ENCODE peak calls at places on chromosomes 4 and X, in nine cellular contexts. S is activated T-cell treated with anti-CD3 and anti-CD28 coated beads, Interleukin-2, amount 50 U/mL, for 1 hour; A is NCI-H82; G is activated effector memory CD4-positive, alpha-beta T cell treated with Interleukin-2 at 50 U/mL for 16 hours; W is psoas muscle; Q is ecto neural progenitor cell; C is glomerular endothelial cell; X is ovary; E is NCI-H510A treated with DMSO at 0.1 percent for 48 hours. U is an unnamed sample.
A peak's percentile ranks its signal among the peaks of the same experiment; 100 is the strongest.

GRCh38 chrX:19122641-19123009 is 357 bp upstream of the ADGRG2 start:
- DNase-seq in S (no peak), A (peak; percentile 7), G (no peak), W (no peak), Q (peak; percentile 46), C (no peak), X (no peak), E (no peak), U (no peak)

GRCh38 chr4:143420227-143420626 is 83.6 kb downstream of the GAB1 start:
- DNase-seq in S (no peak), A (no peak), G (no peak), W (no peak), Q (no peak), C (no peak), X (no peak), E (no peak), U (no peak)

GRCh38 chrX:42269186-42269585 is 345.8 kb upstream of the CASK start:
- DNase-seq in S (no peak), A (no peak), G (no peak), W (no peak), Q (no peak), C (no peak), X (no peak), E (no peak), U (no peak)

GRCh38 chrX:47523713-47524166 is 37.3 kb upstream of the ARAF start:
- DNase-seq in S (no peak), A (no peak), G (no peak), W (no peak), Q (no peak), C (no peak), X (no peak), E (no peak), U (no peak)

GRCh38 chrX:9569875-9570274 is 105.0 kb downstream of the TBL1X start:
- DNase-seq in S (no peak), A (no peak), G (no peak), W (no peak), Q (no peak), C (no peak), X (no peak), E (no peak), U (no peak)

GRCh38 chr4:6999172-7000086 is 43.7 kb upstream of the TADA2B start:
- DNase-seq in S (no peak), A (no peak), G (peak; percentile 44), W (no peak), Q (no peak), C (no peak), X (no peak), E (no peak), U (peak; percentile 33)

GRCh38 chr4:3342182-3342854 is 49.5 kb downstream of the RGS12 start:
- DNase-seq in S (no peak), A (no peak), G (no peak), W (no peak), Q (no peak), C (no peak), X (no peak), E (peak; percentile 32), U (no peak)

GRCh38 chr4:114272226-114272625 is 292.8 kb upstream of the ARSJ start:
- DNase-seq in S (no peak), A (no peak), G (no peak), W (no peak), Q (no peak), C (peak; percentile 56), X (no peak), E (no peak), U (no peak)